ENCODE peak calls at places on chromosomes 5 and 9, in eight cellular contexts. A, E, K, X, S, M, B and P are unnamed samples.

GRCh38 chr9:108963459-108964143 is 29.4 kb downstream of the ABITRAM start:
- DNase-seq in A (no peak), S (no peak), X (no peak), B (no peak), E (no peak), M (no peak), K (no peak), P (no peak)

GRCh38 chr5:103587185-103587748 is 24.7 kb upstream of the NUDT12 start:
- DNase-seq in A (no peak), B (no peak), M (peak; percentile 61), E (no peak), S (no peak), K (no peak), X (no peak), P (no peak)

GRCh38 chr5:179264641-179265528 is 80.4 kb downstream of the ADAMTS2 start:
- DNase-seq in K (no peak), S (no peak), A (no peak), M (no peak), B (no peak), X (no peak), E (no peak), P (peak; percentile 45)

GRCh38 chr5:3351581-3352442 is 243.8 kb upstream of the IRX1 start:
- DNase-seq in X (no peak), B (no peak), K (peak; percentile 75), E (no peak), S (no peak), M (no peak), A (no peak), P (peak; percentile 24)

GRCh38 chr5:44365351-44365750 is 23.9 kb downstream of the FGF10 start:
- DNase-seq in M (no peak), E (no peak), X (no peak), A (no peak), K (no peak), S (no peak), B (no peak), P (no peak)

GRCh38 chr9:134360897-134361296 is 34.6 kb downstream of the RXRA start:
- DNase-seq in B (no peak), A (no peak), M (no peak), S (no peak), X (no peak), E (no peak), K (no peak), P (no peak)

GRCh38 chr9:133553978-133554713 is 19.6 kb downstream of the ADAMTSL2 start:
- DNase-seq in A (no peak), K (no peak), E (no peak), B (no peak), X (no peak), M (no peak), S (no peak), P (peak; percentile 64)

GRCh38 chr5:171416160-171417049 is 3.0 kb upstream of the FGF18 start:
- DNase-seq in X (no peak), K (no peak), M (no peak), E (no peak), S (no peak), B (no peak), A (no peak), P (peak; percentile 44)

GRCh38 chr5:145237843-145238242 is 597.3 kb downstream of the PRELID2 start:
- DNase-seq in S (no peak), M (no peak), A (no peak), X (no peak), B (peak; percentile 10), E (no peak), K (no peak), P (peak; percentile 80)

GRCh38 chr9:129609486-129610192 is 11.3 kb downstream of the C9orf50 start:
- DNase-seq in K (no peak), E (peak; percentile 66), X (peak; percentile 59), M (no peak), A (peak; percentile 47), S (peak; percentile 52), B (peak; percentile 73), P (no peak)